ENCODE peak calls at places on chromosome 3, in seven cellular contexts. One of them, this sample, is unnamed.

GRCh38 chr3:58161435-58162398 is 49.1 kb downstream of the DNASE1L3 start:
- DNase-seq in GM12878: no peak
- DNase-seq in HepG2: no peak
- DNase-seq in K562: peak
- DNase-seq in SK-N-SH: no peak
- DNase-seq in HCT116: peak
- DNase-seq in H1: no peak
- DNase-seq in this sample: no peak

GRCh38 chr3:14542656-14543055 is 2.5 kb upstream of the GRIP2 start:
- DNase-seq in K562: no peak
- DNase-seq in HCT116: no peak
- DNase-seq in GM12878: no peak
- DNase-seq in HepG2: no peak
- DNase-seq in H1: no peak
- DNase-seq in SK-N-SH: no peak
- DNase-seq in this sample: no peak

GRCh38 chr3:195892355-195893120 is 15.8 kb downstream of the TNK2 start:
- DNase-seq in GM12878: no peak
- DNase-seq in H1: no peak
- DNase-seq in HCT116: no peak
- DNase-seq in SK-N-SH: peak
- DNase-seq in HepG2: peak
- DNase-seq in K562: peak
- DNase-seq in this sample: no peak

GRCh38 chr3:186411994-186412393 is 50.0 kb upstream of the DGKG start:
- DNase-seq in K562: no peak
- DNase-seq in SK-N-SH: no peak
- DNase-seq in GM12878: no peak
- DNase-seq in H1: no peak
- DNase-seq in HepG2: no peak
- DNase-seq in HCT116: no peak
- DNase-seq in this sample: no peak

GRCh38 chr3:13553686-13554085 is 4.8 kb downstream of the FBLN2 start:
- DNase-seq in SK-N-SH: no peak
- DNase-seq in HepG2: no peak
- DNase-seq in HCT116: no peak
- DNase-seq in H1: no peak
- DNase-seq in K562: no peak
- DNase-seq in GM12878: no peak
- DNase-seq in this sample: no peak

GRCh38 chr3:55662683-55663082 is 175.6 kb upstream of the WNT5A start:
- DNase-seq in GM12878: no peak
- DNase-seq in K562: no peak
- DNase-seq in HCT116: no peak
- DNase-seq in H1: no peak
- DNase-seq in HepG2: no peak
- DNase-seq in SK-N-SH: no peak
- DNase-seq in this sample: no peak

GRCh38 chr3:148408667-148409066 is 289.0 kb upstream of the AGTR1 start:
- DNase-seq in H1: no peak
- DNase-seq in K562: no peak
- DNase-seq in HepG2: no peak
- DNase-seq in SK-N-SH: no peak
- DNase-seq in HCT116: no peak
- DNase-seq in GM12878: no peak
- DNase-seq in this sample: no peak

GRCh38 chr3:162544246-162544645 is 1047.6 kb downstream of the OTOL1 start:
- DNase-seq in HCT116: no peak
- DNase-seq in K562: no peak
- DNase-seq in H1: no peak
- DNase-seq in GM12878: no peak
- DNase-seq in SK-N-SH: no peak
- DNase-seq in HepG2: no peak
- DNase-seq in this sample: no peak

GRCh38 chr3:150180349-150180748 is 209.7 kb upstream of the PFN2 start:
- DNase-seq in HCT116: no peak
- DNase-seq in GM12878: no peak
- DNase-seq in K562: no peak
- DNase-seq in H1: no peak
- DNase-seq in SK-N-SH: no peak
- DNase-seq in HepG2: peak
- DNase-seq in this sample: no peak

GRCh38 chr3:46701211-46701939 is at the start of gene TMIE:
- DNase-seq in SK-N-SH: peak
- DNase-seq in GM12878: no peak
- DNase-seq in H1: no peak
- DNase-seq in HepG2: no peak
- DNase-seq in K562: peak
- DNase-seq in HCT116: no peak
- DNase-seq in this sample: no peak

GRCh38 chr3:81816473-81817260 is 55.2 kb upstream of the GBE1 start:
- DNase-seq in HepG2: no peak
- DNase-seq in GM12878: peak
- DNase-seq in HCT116: no peak
- DNase-seq in SK-N-SH: no peak
- DNase-seq in H1: no peak
- DNase-seq in K562: no peak
- DNase-seq in this sample: no peak

GRCh38 chr3:61613666-61614065 is 52.3 kb downstream of the PTPRG start:
- DNase-seq in H1: no peak
- DNase-seq in GM12878: no peak
- DNase-seq in SK-N-SH: no peak
- DNase-seq in K562: no peak
- DNase-seq in HCT116: no peak
- DNase-seq in HepG2: no peak
- DNase-seq in this sample: no peak

GRCh38 chr3:133883657-133884546 is 11.8 kb downstream of the RAB6B start:
- DNase-seq in K562: no peak
- DNase-seq in SK-N-SH: no peak
- DNase-seq in HCT116: no peak
- DNase-seq in H1: peak
- DNase-seq in HepG2: no peak
- DNase-seq in GM12878: no peak
- DNase-seq in this sample: no peak

GRCh38 chr3:160130950-160131349 is 94.3 kb upstream of the C3orf80 start:
- DNase-seq in K562: no peak
- DNase-seq in HepG2: no peak
- DNase-seq in HCT116: no peak
- DNase-seq in H1: no peak
- DNase-seq in GM12878: no peak
- DNase-seq in SK-N-SH: no peak
- DNase-seq in this sample: no peak

GRCh38 chr3:72820405-72820804 is 27.8 kb downstream of the SHQ1 start:
- DNase-seq in HepG2: no peak
- DNase-seq in GM12878: no peak
- DNase-seq in SK-N-SH: no peak
- DNase-seq in H1: no peak
- DNase-seq in HCT116: no peak
- DNase-seq in K562: no peak
- DNase-seq in this sample: no peak

GRCh38 chr3:123546133-123546755 is 38.6 kb downstream of the HACD2 start:
- DNase-seq in HepG2: no peak
- DNase-seq in H1: no peak
- DNase-seq in SK-N-SH: no peak
- DNase-seq in HCT116: no peak
- DNase-seq in K562: no peak
- DNase-seq in GM12878: no peak
- DNase-seq in this sample: no peak

GRCh38 chr3:44019736-44020135 is 221.9 kb upstream of the TOPAZ1 start:
- DNase-seq in H1: no peak
- DNase-seq in GM12878: no peak
- DNase-seq in HCT116: no peak
- DNase-seq in SK-N-SH: peak
- DNase-seq in K562: no peak
- DNase-seq in HepG2: no peak
- DNase-seq in this sample: no peak

GRCh38 chr3:174862666-174863065 is 3.5 kb downstream of the NAALADL2 start:
- DNase-seq in SK-N-SH: no peak
- DNase-seq in HCT116: no peak
- DNase-seq in H1: no peak
- DNase-seq in GM12878: no peak
- DNase-seq in HepG2: no peak
- DNase-seq in K562: no peak
- DNase-seq in this sample: no peak

GRCh38 chr3:156551261-156551660 is 3.7 kb downstream of the SSR3 start:
- DNase-seq in HCT116: no peak
- DNase-seq in H1: no peak
- DNase-seq in K562: no peak
- DNase-seq in GM12878: no peak
- DNase-seq in SK-N-SH: no peak
- DNase-seq in HepG2: no peak
- DNase-seq in this sample: no peak

GRCh38 chr3:146177072-146177936 is 16.3 kb upstream of the PLOD2 start:
- DNase-seq in GM12878: no peak
- DNase-seq in H1: no peak
- DNase-seq in SK-N-SH: no peak
- DNase-seq in HCT116: no peak
- DNase-seq in HepG2: no peak
- DNase-seq in K562: no peak
- DNase-seq in this sample: no peak

GRCh38 chr3:59957150-59957549 is 907.3 kb upstream of the CFAP20DC start:
- DNase-seq in HCT116: no peak
- DNase-seq in GM12878: no peak
- DNase-seq in SK-N-SH: no peak
- DNase-seq in H1: no peak
- DNase-seq in HepG2: no peak
- DNase-seq in K562: no peak
- DNase-seq in this sample: no peak

GRCh38 chr3:31341130-31341529 is 191.6 kb upstream of the STT3B start:
- DNase-seq in H1: peak
- DNase-seq in K562: no peak
- DNase-seq in HepG2: peak
- DNase-seq in SK-N-SH: peak
- DNase-seq in GM12878: no peak
- DNase-seq in HCT116: no peak
- DNase-seq in this sample: no peak

GRCh38 chr3:197878427-197878826 is 71.6 kb upstream of the RPL35A start:
- DNase-seq in K562: no peak
- DNase-seq in SK-N-SH: no peak
- DNase-seq in GM12878: peak
- DNase-seq in HCT116: no peak
- DNase-seq in H1: no peak
- DNase-seq in HepG2: no peak
- DNase-seq in this sample: no peak

GRCh38 chr3:197367081-197367780 is 68.8 kb upstream of the DLG1 start:
- DNase-seq in GM12878: no peak
- DNase-seq in SK-N-SH: peak
- DNase-seq in HCT116: no peak
- DNase-seq in H1: no peak
- DNase-seq in HepG2: peak
- DNase-seq in K562: no peak
- DNase-seq in this sample: no peak

GRCh38 chr3:51982838-51983577 is at the start of gene ACY1:
- DNase-seq in K562: peak
- DNase-seq in H1: peak
- DNase-seq in GM12878: peak
- DNase-seq in HepG2: peak
- DNase-seq in HCT116: peak
- DNase-seq in SK-N-SH: peak
- DNase-seq in this sample: no peak

DNA sequence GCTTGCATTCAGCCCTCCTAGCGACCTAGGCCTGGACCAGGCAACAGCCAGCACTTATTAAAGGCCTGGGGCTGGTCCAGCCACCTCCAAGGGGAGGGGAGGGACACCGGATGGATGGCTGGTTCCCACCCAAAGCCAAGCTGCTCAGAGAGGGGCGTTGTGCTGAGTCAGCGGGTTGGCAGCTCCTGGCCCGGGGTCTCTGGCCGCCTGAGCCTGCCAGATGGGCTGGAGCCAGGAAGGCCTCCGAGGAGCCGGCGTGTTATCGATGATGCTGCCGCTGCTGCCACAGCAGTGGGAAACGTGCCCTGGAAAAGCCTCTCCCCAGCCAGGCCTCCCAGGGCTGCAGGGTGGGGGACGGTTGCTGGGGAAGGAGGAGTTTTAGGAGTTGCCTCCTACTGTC is 43.4 kb upstream of the TSEN2 start:
- DNase-seq in HCT116: no peak
- DNase-seq in SK-N-SH: peak
- DNase-seq in H1: no peak
- DNase-seq in GM12878: no peak
- DNase-seq in HepG2: no peak
- DNase-seq in K562: no peak
- DNase-seq in this sample: no peak
- TF ChIP-seq YY1 in HCT116: no peak
- TF ChIP-seq YY1 in SK-N-SH: no peak
- TF ChIP-seq YY1 in H1: no peak
- TF ChIP-seq YY1 in GM12878: no peak
- TF ChIP-seq YY1 in HepG2: no peak
- TF ChIP-seq YY1 in K562: no peak
- TF ChIP-seq YY1 in this sample: no peak

GRCh38 chr3:56800373-56801150 is 1.2 kb downstream of the ARHGEF3 start:
- DNase-seq in HCT116: no peak
- DNase-seq in H1: no peak
- DNase-seq in SK-N-SH: no peak
- DNase-seq in HepG2: no peak
- DNase-seq in GM12878: no peak
- DNase-seq in K562: no peak
- DNase-seq in this sample: no peak
- TF ChIP-seq YY1 in HCT116: no peak
- TF ChIP-seq YY1 in H1: no peak
- TF ChIP-seq YY1 in SK-N-SH: no peak
- TF ChIP-seq YY1 in HepG2: no peak
- TF ChIP-seq YY1 in GM12878: no peak
- TF ChIP-seq YY1 in K562: no peak
- TF ChIP-seq YY1 in this sample: no peak

GRCh38 chr3:126321490-126321889 is 35.7 kb downstream of the KLF15 start:
- DNase-seq in H1: no peak
- DNase-seq in HCT116: no peak
- DNase-seq in HepG2: no peak
- DNase-seq in SK-N-SH: no peak
- DNase-seq in K562: no peak
- DNase-seq in GM12878: no peak
- DNase-seq in this sample: no peak

GRCh38 chr3:126322181-126322967 is 34.8 kb downstream of the KLF15 start:
- DNase-seq in H1: no peak
- DNase-seq in HCT116: no peak
- DNase-seq in HepG2: peak
- DNase-seq in SK-N-SH: no peak
- DNase-seq in K562: no peak
- DNase-seq in GM12878: no peak
- DNase-seq in this sample: no peak

GRCh38 chr3:126319701-126320295 is 37.4 kb downstream of the KLF15 start:
- DNase-seq in HepG2: no peak
- DNase-seq in GM12878: no peak
- DNase-seq in HCT116: no peak
- DNase-seq in H1: no peak
- DNase-seq in SK-N-SH: peak
- DNase-seq in K562: no peak
- DNase-seq in this sample: no peak

GRCh38 chr3:126317029-126317996 is 39.9 kb downstream of the KLF15 start:
- DNase-seq in SK-N-SH: no peak
- DNase-seq in HCT116: no peak
- DNase-seq in H1: no peak
- DNase-seq in K562: no peak
- DNase-seq in GM12878: no peak
- DNase-seq in HepG2: no peak
- DNase-seq in this sample: no peak

GRCh38 chr3:126320517-126321293 is 36.5 kb downstream of the KLF15 start:
- DNase-seq in GM12878: no peak
- DNase-seq in SK-N-SH: no peak
- DNase-seq in H1: no peak
- DNase-seq in K562: no peak
- DNase-seq in HepG2: no peak
- DNase-seq in HCT116: no peak
- DNase-seq in this sample: no peak
- TF ChIP-seq YY1 in GM12878: no peak
- TF ChIP-seq YY1 in SK-N-SH: no peak
- TF ChIP-seq YY1 in H1: no peak
- TF ChIP-seq YY1 in K562: no peak
- TF ChIP-seq YY1 in HepG2: no peak
- TF ChIP-seq YY1 in HCT116: no peak
- TF ChIP-seq YY1 in this sample: no peak

GRCh38 chr3:170259853-170260386 is 37.7 kb downstream of the PRKCI start:
- DNase-seq in HepG2: no peak
- DNase-seq in K562: no peak
- DNase-seq in SK-N-SH: no peak
- DNase-seq in H1: no peak
- DNase-seq in GM12878: no peak
- DNase-seq in HCT116: no peak
- DNase-seq in this sample: no peak
- TF ChIP-seq YY1 in HepG2: no peak
- TF ChIP-seq YY1 in K562: no peak
- TF ChIP-seq YY1 in SK-N-SH: no peak
- TF ChIP-seq YY1 in H1: no peak
- TF ChIP-seq YY1 in GM12878: no peak
- TF ChIP-seq YY1 in HCT116: no peak
- TF ChIP-seq YY1 in this sample: no peak